ENCODE peak calls at places on chromosomes 11 and 22, in five cellular contexts. S is CD8-positive, alpha-beta T cell; G is right lobe of liver; Y is heart right ventricle; Q is tibial nerve. Z is an unnamed sample.

GRCh38 chr11:2701230-2701629 is 1.4 kb upstream of the KCNQ1OT1 start:
- DNase-seq in S (no peak), G (peak; percentile 58), Y (no peak), Q (no peak), Z (no peak)

GRCh38 chr11:90774727-90775572 is 552.1 kb upstream of the CHORDC1 start:
- DNase-seq in S (no peak), G (peak; percentile 7), Y (no peak), Q (no peak), Z (no peak)

GRCh38 chr22:50118557-50119168 is 28.9 kb downstream of the MOV10L1 start:
- DNase-seq in S (no peak), G (no peak), Y (no peak), Q (no peak), Z (no peak)

GRCh38 chr11:96279018-96279417 is 64.0 kb downstream of the MAML2 start:
- DNase-seq in S (no peak), G (no peak), Y (no peak), Q (no peak), Z (no peak)

GRCh38 chr11:102798012-102798746 is at the start of gene MMP1:
- DNase-seq in S (no peak), G (no peak), Y (no peak), Q (no peak), Z (no peak)

GRCh38 chr11:122209619-122210377 is 93.8 kb upstream of the BLID start:
- DNase-seq in S (no peak), G (peak; percentile 21), Y (peak; percentile 90), Q (peak; percentile 95), Z (no peak)

GRCh38 chr11:2902784-2903671 is 17.5 kb upstream of the CDKN1C start:
- DNase-seq in S (no peak), G (peak; percentile 82), Y (no peak), Q (no peak), Z (no peak)

GRCh38 chr11:99063331-99063730 is 42.6 kb downstream of the CNTN5 start:
- DNase-seq in S (no peak), G (no peak), Y (no peak), Q (no peak), Z (no peak)

GRCh38 chr22:17612057-17612456 is 16.5 kb downstream of the ATP6V1E1 start:
- DNase-seq in S (no peak), G (no peak), Y (no peak), Q (no peak), Z (no peak)

GRCh38 chr11:76408171-76408965 is 27.2 kb downstream of the GVQW3 start:
- DNase-seq in S (no peak), G (no peak), Y (no peak), Q (no peak), Z (no peak)

GRCh38 chr22:33073989-33074391 is 15.8 kb upstream of the SYN3 start:
- DNase-seq in S (no peak), G (no peak), Y (no peak), Q (no peak), Z (no peak)

GRCh38 chr11:133271206-133271605 is 261.1 kb downstream of the OPCML start:
- DNase-seq in S (no peak), G (no peak), Y (no peak), Q (no peak), Z (no peak)

GRCh38 chr22:23008887-23009286 is 61.4 kb upstream of the GNAZ start:
- DNase-seq in S (no peak), G (no peak), Y (no peak), Q (no peak), Z (no peak)

GRCh38 chr11:115054541-115055538 is 376.5 kb downstream of the NXPE2 start:
- DNase-seq in S (no peak), G (no peak), Y (peak; percentile 10), Q (no peak), Z (no peak)

GRCh38 chr11:102115557-102115956 is 5.3 kb downstream of the YAP1 start:
- DNase-seq in S (no peak), G (no peak), Y (no peak), Q (no peak), Z (no peak)

GRCh38 chr11:113446112-113446511 is 29.1 kb downstream of the DRD2 start:
- DNase-seq in S (no peak), G (no peak), Y (no peak), Q (no peak), Z (no peak)

GRCh38 chr11:93059074-93059957 is 89.9 kb downstream of the MTNR1B start:
- DNase-seq in S (no peak), G (no peak), Y (no peak), Q (no peak), Z (no peak)

GRCh38 chr11:102849319-102849718 is 5.9 kb upstream of the MMP3 start:
- DNase-seq in S (no peak), G (no peak), Y (no peak), Q (no peak), Z (no peak)

GRCh38 chr11:16739326-16739875 is 954 bp downstream of the C11orf58 start:
- DNase-seq in S (no peak), G (no peak), Y (no peak), Q (no peak), Z (no peak)

GRCh38 chr11:8773916-8774537 is 91.4 kb downstream of the RPL27A start:
- DNase-seq in S (no peak), G (no peak), Y (no peak), Q (no peak), Z (no peak)

GRCh38 chr11:59025097-59025496 is 61.0 kb upstream of the GLYATL1B start:
- DNase-seq in S (no peak), G (no peak), Y (no peak), Q (no peak), Z (no peak)

GRCh38 chr22:40332319-40332781 is 13.9 kb upstream of the ADSL start:
- DNase-seq in S (no peak), G (no peak), Y (no peak), Q (no peak), Z (no peak)

GRCh38 chr22:47553436-47553835 is 791.0 kb downstream of the TBC1D22A start:
- DNase-seq in S (no peak), G (no peak), Y (no peak), Q (no peak), Z (no peak)

GRCh38 chr11:96464695-96465307 is 75.0 kb downstream of the JRKL start:
- DNase-seq in S (no peak), G (no peak), Y (no peak), Q (no peak), Z (no peak)

GRCh38 chr11:2391663-2391975 is 8.9 kb upstream of the TSSC4 start:
- DNase-seq in S (no peak), G (no peak), Y (no peak), Q (no peak), Z (no peak)

GRCh38 chr11:61792310-61793083 is at the start of the genes FEN1 and TMEM258:
- DNase-seq in S (peak; percentile 89), G (peak; percentile 91), Y (peak; percentile 89), Q (peak; percentile 89), Z (peak; percentile 62)

GRCh38 chr11:61793084-61793828 is 545 bp downstream of the FEN1 start:
- DNase-seq in S (no peak), G (no peak), Y (no peak), Q (no peak), Z (no peak)

GRCh38 chr11:61794579-61794978 is 1.9 kb downstream of the FEN1 start:
- DNase-seq in S (no peak), G (no peak), Y (no peak), Q (no peak), Z (no peak)

GRCh38 chr11:61795459-61795858 is 2.7 kb downstream of the FEN1 start:
- DNase-seq in S (no peak), G (no peak), Y (no peak), Q (no peak), Z (no peak)

GRCh38 chr11:61793829-61794204 is 1.1 kb downstream of the FEN1 start:
- DNase-seq in S (no peak), G (no peak), Y (no peak), Q (no peak), Z (no peak)
- H3K4me3 ChIP-seq in S (no peak overlapping the region), G (no peak overlapping the region), Y (peak overlapping the region; percentile 79), Q (no peak overlapping the region), Z (peak overlapping the region; percentile 76)

GRCh38 chr11:94792453-94792852 is 24.3 kb downstream of the AMOTL1 start:
- DNase-seq in S (no peak), G (no peak), Y (no peak), Q (no peak), Z (no peak)

GRCh38 chr11:94793002-94793401 is 24.8 kb downstream of the AMOTL1 start:
- DNase-seq in S (no peak), G (no peak), Y (no peak), Q (no peak), Z (no peak)

GRCh38 chr11:94795799-94796580 is 27.8 kb downstream of the AMOTL1 start:
- DNase-seq in S (no peak), G (no peak), Y (no peak), Q (no peak), Z (no peak)

GRCh38 chr11:94794287-94795168 is 26.4 kb downstream of the AMOTL1 start:
- DNase-seq in S (no peak), G (peak; percentile 63), Y (peak; percentile 69), Q (peak; percentile 40), Z (no peak)

GRCh38 chr11:94793822-94794221 is 25.7 kb downstream of the AMOTL1 start:
- DNase-seq in S (no peak), G (no peak), Y (no peak), Q (no peak), Z (no peak)
- H3K4me3 ChIP-seq in S (no peak overlapping the region), G (peak overlapping the region; percentile 55), Y (no peak overlapping the region), Q (no peak overlapping the region), Z (no peak overlapping the region)

DNA sequence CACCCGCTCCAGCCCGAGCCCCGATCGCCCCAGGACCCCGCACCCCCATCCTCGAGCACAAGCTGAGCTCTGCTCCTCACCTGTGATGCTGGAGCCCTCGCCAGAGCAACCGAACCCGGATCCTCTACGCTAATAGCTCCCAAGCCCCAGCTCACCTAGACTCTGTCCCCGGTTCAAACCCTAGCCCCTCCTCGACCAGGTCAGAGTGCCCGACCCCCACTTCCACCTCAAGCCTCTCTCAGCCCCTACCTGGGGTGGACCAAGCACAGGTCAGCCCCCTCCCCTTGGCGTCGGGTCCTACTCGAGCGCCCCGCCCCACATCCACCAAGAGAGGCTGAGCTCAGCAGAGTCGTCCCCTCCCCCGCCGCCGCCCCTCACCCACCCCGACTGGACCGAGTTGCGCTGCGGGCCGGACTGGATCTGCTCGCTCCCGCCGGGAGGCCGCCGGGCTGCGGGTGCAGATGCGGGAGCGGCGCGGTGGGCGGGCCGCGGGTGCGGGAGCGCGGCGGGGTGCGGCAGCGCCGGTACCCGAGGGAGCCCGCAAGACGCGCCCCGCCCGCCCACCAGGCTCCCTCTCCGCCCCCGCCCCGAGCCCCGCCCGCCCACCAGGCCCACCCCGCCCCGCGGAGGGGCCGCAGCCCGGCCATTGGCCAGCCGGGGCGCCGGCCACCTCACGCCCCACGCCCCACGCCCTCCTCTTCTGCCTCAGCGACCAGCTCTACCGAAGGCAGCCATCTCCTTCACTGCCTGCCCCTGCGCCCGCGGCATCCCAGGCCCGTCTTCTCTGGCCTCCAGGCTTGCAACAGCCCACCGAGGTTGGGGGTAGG is 577 bp upstream of the DKK3 start:
- DNase-seq in S (no peak), G (no peak), Y (peak; percentile 50), Q (no peak), Z (no peak)
- H3K4me3 ChIP-seq in S (peak overlapping the region; percentile 43), G (peak overlapping the region; percentile 38), Y (peak overlapping the region; percentile 70), Q (peak overlapping the region; percentile 75), Z (peak overlapping the region; percentile 49)

DNA sequence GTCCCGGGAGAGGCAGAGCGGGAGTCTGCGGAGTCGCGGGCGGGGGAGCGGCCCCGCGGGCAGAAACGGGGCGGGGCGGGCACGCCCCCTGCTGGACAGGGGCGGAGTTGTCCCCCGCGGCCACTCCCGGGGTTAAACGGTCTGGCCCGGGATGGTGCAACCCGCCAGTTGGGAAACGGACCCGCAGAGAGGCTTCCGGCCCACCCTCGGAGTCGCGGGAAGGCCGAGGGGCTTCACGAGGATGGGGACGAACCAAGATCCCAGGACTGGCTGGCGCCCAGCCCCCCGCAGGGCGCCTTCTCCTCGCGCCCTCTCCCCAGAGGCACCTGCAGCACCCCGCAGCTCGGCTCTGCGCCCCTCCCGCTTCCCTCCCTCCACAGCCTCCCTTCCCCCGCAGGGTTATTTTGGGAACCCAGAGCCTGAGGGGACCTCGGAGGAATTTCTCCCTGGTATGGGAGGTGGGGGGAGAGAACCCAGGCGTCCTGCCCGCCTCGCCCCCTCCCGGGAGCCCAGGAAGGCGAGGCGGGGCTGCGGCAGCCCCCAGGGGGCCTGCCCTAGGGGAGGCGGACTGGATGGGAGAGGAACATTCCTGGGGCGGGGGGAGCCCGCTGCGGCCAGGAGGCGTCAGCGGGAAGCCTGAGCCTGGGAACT is 877 bp downstream of the RASGRP2 start:
- DNase-seq in S (peak; percentile 77), G (peak; percentile 87), Y (peak; percentile 77), Q (peak; percentile 64), Z (no peak)
- H3K4me3 ChIP-seq in S (peak overlapping the region; percentile 89), G (peak overlapping the region; percentile 59), Y (peak overlapping the region; percentile 66), Q (peak overlapping the region; percentile 72), Z (peak overlapping the region; percentile 59)